ENCODE peak calls at places on chromosomes 7 and 10, in eight cellular contexts. Q is CD8-positive, alpha-beta T cell; G is MCF 10A; O is Calu3; T is choroid plexus epithelial cell; J is epithelial cell of esophagus; I is GM12864; M is chondrocyte. K is an unnamed sample.

GRCh38 chr10:11026761-11027160 is 9.1 kb downstream of the CELF2 start:
- DNase-seq in I (no peak), O (no peak), M (no peak), T (no peak), Q (no peak), J (no peak), G (no peak), K (no peak)

GRCh38 chr7:122827763-122828162 is 58.5 kb downstream of the CADPS2 start:
- DNase-seq in O (no peak), T (peak), Q (no peak), I (no peak), J (no peak), M (no peak), G (no peak), K (no peak)

GRCh38 chr7:22216309-22216708 is 140.6 kb downstream of the RAPGEF5 start:
- DNase-seq in G (no peak), J (no peak), Q (no peak), T (no peak), O (no peak), M (no peak), I (no peak), K (no peak)

GRCh38 chr10:73744690-73744994 is 470 bp downstream of the SEC24C start:
- DNase-seq in J (peak), T (peak), O (peak), G (peak), I (no peak), M (no peak), Q (peak), K (no peak)

GRCh38 chr7:127655720-127656119 is 3.7 kb downstream of the SND1 start:
- DNase-seq in I (no peak), O (no peak), T (no peak), J (no peak), M (no peak), Q (no peak), G (no peak), K (no peak)

GRCh38 chr7:142602756-142603155 is 146.5 kb upstream of the PRSS1 start:
- DNase-seq in T (peak), I (no peak), J (no peak), Q (no peak), G (no peak), O (no peak), M (no peak), K (no peak)

GRCh38 chr10:44939691-44940401 is 19.8 kb upstream of the RASSF4 start:
- DNase-seq in J (no peak), I (no peak), T (peak), M (no peak), O (no peak), G (no peak), Q (no peak), K (no peak)

GRCh38 chr10:3668276-3668960 is 116.6 kb downstream of the KLF6 start:
- DNase-seq in J (peak), I (no peak), G (peak), Q (peak), O (peak), M (no peak), T (peak), K (no peak)

GRCh38 chr7:73893342-73894101 is 32.6 kb downstream of the TMEM270 start:
- DNase-seq in O (no peak), I (no peak), J (no peak), G (no peak), T (no peak), M (no peak), Q (no peak), K (no peak)

GRCh38 chr7:45349102-45349501 is 191.5 kb downstream of the RAMP3 start:
- DNase-seq in T (no peak), I (no peak), G (no peak), J (no peak), Q (no peak), O (no peak), M (peak), K (no peak)

GRCh38 chr7:101858437-101859385 is 41.3 kb downstream of the CUX1 start:
- DNase-seq in J (no peak), I (no peak), G (no peak), M (no peak), T (no peak), Q (no peak), O (no peak), K (no peak)

GRCh38 chr10:118175148-118175547 is 128.4 kb upstream of the RAB11FIP2 start:
- DNase-seq in Q (no peak), M (no peak), O (no peak), G (no peak), J (no peak), T (no peak), I (no peak), K (no peak)

GRCh38 chr7:121046893-121047468 is 58.5 kb downstream of the CPED1 start:
- DNase-seq in M (no peak), G (no peak), I (no peak), O (no peak), J (no peak), Q (no peak), T (no peak), K (no peak)

GRCh38 chr7:142377567-142377966 is 119.7 kb upstream of the PRSS58 start:
- DNase-seq in I (no peak), M (no peak), Q (no peak), O (no peak), G (no peak), T (no peak), J (no peak), K (no peak)

GRCh38 chr7:148299335-148299734 is 291.2 kb upstream of the C7orf33 start:
- DNase-seq in G (no peak), T (no peak), J (no peak), I (no peak), O (peak), M (no peak), Q (no peak), K (no peak)

GRCh38 chr7:148291799-148292198 is 298.8 kb upstream of the C7orf33 start:
- DNase-seq in I (no peak), G (no peak), Q (no peak), J (no peak), T (no peak), M (no peak), O (no peak), K (no peak)

GRCh38 chr7:148299877-148300276 is 290.7 kb upstream of the C7orf33 start:
- DNase-seq in T (no peak), Q (no peak), G (no peak), O (no peak), J (no peak), I (no peak), M (no peak), K (no peak)

GRCh38 chr7:148296994-148297644 is 293.4 kb upstream of the C7orf33 start:
- DNase-seq in J (no peak), Q (no peak), I (no peak), M (no peak), O (no peak), T (no peak), G (peak), K (no peak)
- TF ChIP-seq CTCF in J (no peak), Q (no peak), I (peak), M (peak), O (no peak), T (no peak), G (no peak), K (peak)

GRCh38 chr7:51587600-51587999 is 271.0 kb upstream of the COBL start:
- DNase-seq in J (no peak), T (no peak), G (no peak), I (no peak), Q (no peak), M (no peak), O (no peak), K (no peak)
- TF ChIP-seq CTCF in J (no peak), T (no peak), G (no peak), I (no peak), Q (no peak), M (no peak), O (no peak), K (no peak)

GRCh38 chr10:114388275-114388674 is 16.0 kb downstream of the AFAP1L2 start:
- DNase-seq in M (no peak), Q (no peak), T (no peak), O (no peak), G (no peak), I (peak), J (peak), K (peak)

GRCh38 chr10:114384181-114384580 is 20.1 kb downstream of the AFAP1L2 start:
- DNase-seq in J (no peak), I (no peak), M (no peak), G (no peak), Q (no peak), T (no peak), O (no peak), K (no peak)

GRCh38 chr10:114387784-114388183 is 16.5 kb downstream of the AFAP1L2 start:
- DNase-seq in T (no peak), Q (no peak), O (no peak), J (no peak), I (no peak), M (no peak), G (no peak), K (no peak)

GRCh38 chr10:114384601-114385000 is 19.7 kb downstream of the AFAP1L2 start:
- DNase-seq in Q (no peak), M (no peak), G (no peak), I (no peak), O (no peak), J (no peak), T (no peak), K (no peak)

DNA sequence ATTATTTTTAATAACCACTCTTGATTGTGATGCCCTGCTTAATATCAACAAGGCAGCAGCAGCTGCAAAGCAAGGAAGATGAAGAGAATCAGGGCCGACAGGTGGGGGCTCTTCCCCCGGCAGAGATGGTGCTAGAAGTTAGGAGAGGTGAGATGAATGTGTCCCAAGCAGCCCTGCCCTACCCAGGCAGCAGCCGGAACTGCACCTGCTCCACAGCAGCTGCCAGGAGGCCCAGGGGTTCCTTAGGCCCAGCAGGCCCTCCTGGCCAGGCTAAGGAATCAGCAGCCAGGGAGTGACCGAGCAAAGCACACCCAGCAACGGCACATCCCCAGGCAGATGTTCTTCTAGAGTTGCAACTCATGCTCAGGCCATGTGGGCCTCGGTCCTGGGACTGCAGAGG is 17.9 kb downstream of the AFAP1L2 start:
- DNase-seq in J (no peak), I (no peak), T (no peak), M (no peak), G (no peak), Q (no peak), O (no peak), K (no peak)
- TF ChIP-seq CTCF in J (peak), I (peak), T (no peak), M (no peak), G (no peak), Q (no peak), O (no peak), K (peak)

GRCh38 chr7:48876087-48876486 is 48.3 kb upstream of the CDC14C start:
- DNase-seq in Q (no peak), T (no peak), M (no peak), G (no peak), I (no peak), J (no peak), O (no peak), K (no peak)
- TF ChIP-seq CTCF in Q (no peak), T (no peak), M (no peak), G (no peak), I (peak), J (no peak), O (no peak), K (no peak)

DNA sequence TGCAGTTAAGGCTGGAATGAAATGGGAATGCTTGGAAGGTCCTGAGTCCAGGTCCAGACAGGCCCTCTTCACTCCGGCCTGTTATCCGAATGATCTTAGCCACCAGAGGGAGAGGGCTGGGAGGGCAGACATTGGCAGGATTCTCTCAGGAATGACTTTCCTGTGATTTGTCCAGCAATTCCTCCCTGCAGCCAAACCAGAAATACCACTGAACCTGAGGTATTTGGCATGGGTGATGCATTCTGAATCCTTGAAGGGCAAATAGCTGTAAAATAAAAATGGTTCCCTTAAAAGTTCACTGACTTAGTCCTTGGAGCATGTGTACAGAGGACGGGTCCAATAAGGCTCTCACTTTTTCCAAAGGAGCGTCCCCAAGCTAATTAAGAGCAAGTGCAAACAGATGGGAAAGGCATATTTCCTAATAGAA is 77.5 kb upstream of the HABP2 start:
- DNase-seq in I (no peak), M (no peak), Q (no peak), J (peak), T (peak), O (no peak), G (no peak), K (no peak)
- TF ChIP-seq CTCF in I (no peak), M (peak), Q (no peak), J (peak), T (no peak), O (no peak), G (no peak), K (no peak)

DNA sequence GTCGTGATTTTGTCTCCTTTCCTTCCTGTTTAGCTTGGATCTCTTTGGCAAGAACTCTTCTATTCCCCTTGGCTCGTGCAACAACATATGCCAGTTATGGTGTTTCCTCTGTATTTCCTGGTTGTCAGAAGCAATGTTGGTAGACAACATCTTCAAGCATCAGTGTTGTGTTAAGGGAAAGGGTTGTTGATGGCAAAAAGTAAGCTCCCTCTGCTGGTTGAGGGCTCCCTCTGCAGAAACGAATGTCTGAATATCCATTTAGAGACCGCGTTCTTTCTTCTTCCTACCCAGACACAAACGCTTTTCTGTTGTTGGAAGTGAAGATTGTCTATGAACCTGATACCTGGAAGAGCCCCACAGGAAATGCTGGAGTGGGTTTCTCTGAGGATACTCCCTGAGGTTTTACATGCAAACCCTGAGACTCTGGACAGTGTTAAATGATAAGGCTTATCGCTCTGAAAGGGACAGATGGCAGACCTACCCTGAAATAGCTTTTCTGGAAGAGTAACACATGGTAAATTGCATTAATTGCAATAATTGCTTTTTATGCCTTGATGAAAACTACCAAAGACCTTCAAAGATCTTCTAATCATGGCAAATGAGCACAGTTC is 23.6 kb upstream of the C1QL3 start:
- DNase-seq in G (peak), J (peak), Q (no peak), O (peak), M (no peak), T (peak), I (no peak), K (peak)
- TF ChIP-seq CTCF in G (peak), J (peak), Q (no peak), O (peak), M (peak), T (peak), I (peak), K (peak)

DNA sequence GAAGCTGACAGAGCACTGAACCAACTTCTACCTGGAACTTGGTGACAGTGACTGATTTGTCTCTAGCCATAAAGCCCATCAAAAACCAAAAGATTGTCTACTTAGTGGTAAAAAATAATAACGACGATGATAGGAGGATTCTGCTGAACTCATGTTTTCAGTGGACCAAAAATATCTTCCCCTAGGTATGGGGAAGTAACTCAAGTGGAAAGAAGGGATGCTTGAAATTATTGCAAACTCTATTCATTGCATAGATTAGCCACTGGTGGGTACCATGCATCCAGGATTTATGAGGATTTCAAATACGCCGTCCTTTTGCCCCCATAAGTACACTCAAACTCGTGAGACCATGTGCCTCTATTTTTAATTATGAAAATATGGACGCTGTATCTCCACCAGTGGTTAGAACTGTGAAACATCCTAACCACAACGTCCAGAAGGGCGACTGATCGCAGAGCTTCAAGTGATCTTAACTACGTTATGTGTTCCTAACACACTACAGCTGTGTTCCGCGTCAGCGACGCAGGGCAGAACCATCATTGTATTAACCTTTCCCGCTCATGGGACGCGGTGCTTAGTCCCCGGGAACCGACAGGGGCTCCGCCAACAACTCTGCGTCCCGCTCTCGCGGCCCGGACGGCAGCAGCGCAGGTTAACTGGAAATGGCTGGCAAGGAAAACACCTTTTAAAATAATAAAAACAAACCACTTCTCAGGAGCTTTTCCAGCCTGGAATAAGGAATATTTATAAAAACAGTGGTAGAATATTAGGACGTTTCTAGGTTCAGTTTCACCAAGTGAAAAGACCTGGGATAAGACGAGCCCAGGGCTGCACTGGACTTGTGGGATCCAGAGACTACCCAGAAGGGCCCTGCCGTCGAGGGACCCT is 776 bp downstream of the PEX1 start:
- DNase-seq in M (no peak), T (peak), I (peak), G (peak), J (peak), O (peak), Q (peak), K (peak)
- TF ChIP-seq CTCF in M (peak), T (no peak), I (no peak), G (peak), J (peak), O (no peak), Q (no peak), K (no peak)

GRCh38 chr7:13874783-13875182 is 114.7 kb downstream of the ETV1 start:
- DNase-seq in M (no peak), I (no peak), G (peak), O (no peak), J (no peak), Q (no peak), T (peak), K (no peak)

GRCh38 chr7:13875496-13876074 is 113.9 kb downstream of the ETV1 start:
- DNase-seq in T (no peak), G (no peak), Q (no peak), O (no peak), M (no peak), J (no peak), I (no peak), K (no peak)

GRCh38 chr7:13872751-13873150 is 116.7 kb downstream of the ETV1 start:
- DNase-seq in J (no peak), T (no peak), M (no peak), Q (no peak), G (no peak), O (no peak), I (no peak), K (no peak)

GRCh38 chr7:13871008-13871407 is 118.5 kb downstream of the ETV1 start:
- DNase-seq in T (no peak), G (no peak), I (no peak), J (no peak), M (no peak), O (no peak), Q (no peak), K (no peak)
- TF ChIP-seq CTCF in T (no peak), G (no peak), I (no peak), J (no peak), M (no peak), O (no peak), Q (no peak), K (no peak)

GRCh38 chr10:86329896-86330680 is 36.5 kb downstream of the GRID1 start:
- DNase-seq in T (no peak), O (no peak), Q (no peak), M (peak), J (no peak), I (no peak), G (no peak), K (no peak)

GRCh38 chr10:86327954-86328705 is 38.5 kb downstream of the GRID1 start:
- DNase-seq in M (no peak), G (no peak), J (no peak), I (no peak), Q (no peak), T (no peak), O (no peak), K (no peak)

GRCh38 chr10:86321568-86321967 is 45.0 kb downstream of the GRID1 start:
- DNase-seq in G (no peak), I (no peak), O (no peak), J (no peak), Q (no peak), M (peak), T (no peak), K (no peak)

GRCh38 chr10:86329093-86329710 is 37.4 kb downstream of the GRID1 start:
- DNase-seq in M (peak), I (no peak), T (no peak), G (no peak), O (no peak), Q (no peak), J (no peak), K (no peak)

GRCh38 chr10:86325158-86325557 is 41.4 kb downstream of the GRID1 start:
- DNase-seq in G (no peak), J (no peak), Q (no peak), O (no peak), T (no peak), I (no peak), M (no peak), K (no peak)
- TF ChIP-seq CTCF in G (no peak), J (no peak), Q (no peak), O (no peak), T (no peak), I (no peak), M (no peak), K (no peak)

K was measured in GM13977.